ENCODE peak calls at places on chromosomes 3 and 15, in five cellular contexts. B, H, I, W and U are unnamed samples.

GRCh38 chr3:9691636-9692035 is 12.0 kb upstream of the CPNE9 start:
- DNase-seq in B (no peak), H (no peak), W (no peak), I (no peak), U (no peak)

GRCh38 chr15:81229596-81229995 is 32.9 kb downstream of the IL16 start:
- DNase-seq in W (no peak), I (no peak), B (no peak), H (no peak), U (no peak)

GRCh38 chr3:12961007-12961725 is 112.1 kb downstream of the IQSEC1 start:
- DNase-seq in H (no peak), I (no peak), W (no peak), B (no peak), U (no peak)

GRCh38 chr15:70505971-70506887 is 257.1 kb downstream of the UACA start:
- DNase-seq in I (no peak), H (no peak), B (no peak), W (no peak), U (no peak)

GRCh38 chr3:174132421-174133042 is 726.6 kb upstream of the NAALADL2 start:
- DNase-seq in B (no peak), I (no peak), W (no peak), H (no peak), U (no peak)

GRCh38 chr15:65094294-65094995 is 17.9 kb downstream of the KBTBD13 start:
- DNase-seq in H (no peak), I (no peak), B (no peak), W (no peak), U (no peak)

GRCh38 chr3:35671483-35671882 is 32.2 kb downstream of the ARPP21 start:
- DNase-seq in I (no peak), W (no peak), H (no peak), B (no peak), U (no peak)

GRCh38 chr3:179801263-179801662 is 148.4 kb downstream of the USP13 start:
- DNase-seq in B (no peak), H (no peak), W (no peak), I (no peak), U (no peak)

GRCh38 chr3:156492801-156493261 is 62.1 kb downstream of the SSR3 start:
- DNase-seq in H (no peak), W (no peak), B (no peak), I (no peak), U (no peak)

GRCh38 chr3:190458040-190458439 is 8.3 kb upstream of the TMEM207 start:
- DNase-seq in W (no peak), I (peak; percentile 38), H (no peak), B (no peak), U (no peak)

GRCh38 chr3:124097362-124098120 is 105.6 kb upstream of the ROPN1 start:
- DNase-seq in W (no peak), I (no peak), B (no peak), H (no peak), U (no peak)

GRCh38 chr3:50912746-50913145 is 238.0 kb downstream of the DOCK3 start:
- DNase-seq in B (no peak), I (no peak), H (no peak), W (no peak), U (no peak)

GRCh38 chr3:184526158-184526483 is 35.5 kb upstream of the EPHB3 start:
- DNase-seq in H (peak; percentile 27), B (no peak), W (no peak), I (no peak), U (no peak)

GRCh38 chr3:154862265-154862664 is 217.9 kb upstream of the MME start:
- DNase-seq in H (no peak), I (no peak), W (no peak), B (no peak), U (no peak)

GRCh38 chr3:145815707-145816413 is 345.1 kb downstream of the PLOD2 start:
- DNase-seq in B (no peak), I (no peak), H (no peak), W (no peak), U (no peak)

GRCh38 chr15:63456253-63456652 is 48.1 kb upstream of the USP3 start:
- DNase-seq in B (no peak), W (no peak), H (no peak), I (no peak), U (no peak)

GRCh38 chr3:167491626-167492025 is 17.8 kb upstream of the SERPINI2 start:
- DNase-seq in H (no peak), W (no peak), I (no peak), B (no peak), U (no peak)

GRCh38 chr3:183502782-183503181 is 52.7 kb downstream of the KLHL6 start:
- DNase-seq in H (peak; percentile 30), W (no peak), I (no peak), B (no peak), U (no peak)

GRCh38 chr3:36408146-36408545 is 27.8 kb downstream of the STAC start:
- DNase-seq in B (no peak), W (no peak), I (no peak), H (no peak), U (no peak)

GRCh38 chr3:41629072-41629471 is 332.8 kb downstream of the ULK4 start:
- DNase-seq in I (no peak), B (no peak), H (no peak), W (no peak), U (no peak)

GRCh38 chr3:173891272-173892100 is 493.9 kb downstream of the NLGN1 start:
- DNase-seq in B (no peak), H (peak; percentile 15), W (no peak), I (no peak), U (no peak)

GRCh38 chr15:37880009-37880834 is 54.2 kb upstream of the TMCO5A start:
- DNase-seq in H (peak; percentile 33), B (no peak), W (no peak), I (peak; percentile 50), U (no peak)

GRCh38 chr15:50816191-50816590 is 50.7 kb upstream of the SPPL2A start:
- DNase-seq in I (peak; percentile 35), H (no peak), B (no peak), W (no peak), U (no peak)

GRCh38 chr3:152405915-152406802 is 137.4 kb downstream of the MBNL1 start:
- DNase-seq in I (no peak), W (no peak), H (peak; percentile 49), B (no peak), U (no peak)

GRCh38 chr3:194142156-194142910 is 6.4 kb downstream of the HES1 start:
- DNase-seq in B (no peak), I (no peak), H (no peak), W (no peak), U (no peak)

GRCh38 chr3:29335438-29335837 is 54.6 kb downstream of the RBMS3 start:
- DNase-seq in W (peak; percentile 6), B (no peak), H (peak; percentile 18), I (peak; percentile 82), U (no peak)

GRCh38 chr3:111352585-111352984 is 189.4 kb upstream of the CD96 start:
- DNase-seq in W (no peak), I (no peak), B (no peak), H (no peak), U (no peak)

GRCh38 chr15:88704791-88705768 is 66.3 kb downstream of the ISG20 start:
- DNase-seq in W (peak; percentile 38), B (no peak), I (no peak), H (no peak), U (no peak)

GRCh38 chr3:140219161-140219745 is 284.3 kb downstream of the CLSTN2 start:
- DNase-seq in B (no peak), I (peak; percentile 94), W (no peak), H (no peak), U (no peak)

GRCh38 chr3:115975353-115975752 is 352.0 kb downstream of the GAP43 start:
- DNase-seq in B (no peak), W (no peak), I (peak; percentile 30), H (peak; percentile 5), U (no peak)

GRCh38 chr3:34351857-34352545 is 553.6 kb downstream of the PDCD6IP start:
- DNase-seq in W (no peak), B (no peak), I (no peak), H (no peak), U (no peak)

GRCh38 chr3:32391643-32392529 is at the start of gene CMTM7:
- DNase-seq in B (peak; percentile 31), I (peak; percentile 69), W (no peak), H (no peak), U (no peak)